ENCODE peak calls at places on chromosomes 1 and 21, in six cellular contexts. R, T, V, H, Y and C are unnamed samples.

GRCh38 chr1:28248273-28249012 is 10.9 kb upstream of the SESN2 start:
- DNase-seq in R (peak; percentile 82), T (peak; percentile 58), V (peak; percentile 91), H (peak; percentile 80), Y (peak; percentile 83), C (peak; percentile 68)

GRCh38 chr1:46188295-46189030 is 9.8 kb downstream of the POMGNT1 start:
- DNase-seq in R (no peak), T (no peak), V (no peak), H (no peak), Y (no peak), C (no peak)

GRCh38 chr1:1402081-1402900 is 3.2 kb upstream of the CCNL2 start:
- DNase-seq in R (peak; percentile 52), T (peak; percentile 51), V (no peak), H (peak; percentile 60), Y (no peak), C (peak; percentile 41)

GRCh38 chr21:18987515-18988026 is 584.0 kb upstream of the TMPRSS15 start:
- DNase-seq in R (no peak), T (no peak), V (no peak), H (no peak), Y (no peak), C (no peak)

GRCh38 chr1:81832573-81832972 is 31.8 kb downstream of the ADGRL2 start:
- DNase-seq in R (no peak), T (no peak), V (no peak), H (peak; percentile 75), Y (no peak), C (no peak)

GRCh38 chr21:32592929-32593502 is 7.7 kb upstream of the TCP10L start:
- DNase-seq in R (no peak), T (no peak), V (peak; percentile 34), H (no peak), Y (no peak), C (no peak)

GRCh38 chr1:26861889-26862371 is 1.0 kb upstream of the SFN start:
- DNase-seq in R (peak; percentile 78), T (no peak), V (no peak), H (no peak), Y (no peak), C (no peak)

GRCh38 chr1:5532811-5533210 is 459.4 kb downstream of the NPHP4 start:
- DNase-seq in R (no peak), T (no peak), V (no peak), H (no peak), Y (no peak), C (no peak)

GRCh38 chr1:45339694-45340558 is at the start of the genes MUTYH and TOE1:
- DNase-seq in R (peak; percentile 99), T (peak; percentile 82), V (peak; percentile 99), H (peak; percentile 86), Y (peak; percentile 93), C (peak; percentile 70)

GRCh38 chr1:11927866-11928592 is 1.8 kb upstream of the KIAA2013 start:
- DNase-seq in R (no peak), T (no peak), V (no peak), H (peak; percentile 40), Y (no peak), C (no peak)

GRCh38 chr1:227886993-227887696 is 60.6 kb downstream of the WNT9A start:
- DNase-seq in R (peak; percentile 86), T (no peak), V (peak; percentile 83), H (peak; percentile 45), Y (peak; percentile 81), C (peak; percentile 51)

GRCh38 chr1:64540265-64540791 is 70.4 kb downstream of the CACHD1 start:
- DNase-seq in R (no peak), T (no peak), V (no peak), H (no peak), Y (no peak), C (peak; percentile 81)

GRCh38 chr1:16387201-16388185 is 20.5 kb downstream of the SZRD1 start:
- DNase-seq in R (no peak), T (no peak), V (no peak), H (peak; percentile 30), Y (no peak), C (no peak)

GRCh38 chr1:110085666-110086065 is 15.2 kb upstream of the ALX3 start:
- DNase-seq in R (no peak), T (no peak), V (no peak), H (no peak), Y (no peak), C (no peak)

GRCh38 chr1:89360716-89361115 is 3.1 kb upstream of the GBP6 start:
- DNase-seq in R (no peak), T (no peak), V (no peak), H (no peak), Y (no peak), C (no peak)

GRCh38 chr1:89361681-89362080 is 2.2 kb upstream of the GBP6 start:
- DNase-seq in R (no peak), T (no peak), V (no peak), H (no peak), Y (no peak), C (no peak)

GRCh38 chr1:89356658-89357400 is 7.0 kb upstream of the GBP6 start:
- DNase-seq in R (no peak), T (no peak), V (no peak), H (peak; percentile 38), Y (no peak), C (no peak)

GRCh38 chr1:89354210-89354609 is 9.6 kb upstream of the GBP6 start:
- DNase-seq in R (no peak), T (no peak), V (no peak), H (no peak), Y (no peak), C (no peak)

DNA sequence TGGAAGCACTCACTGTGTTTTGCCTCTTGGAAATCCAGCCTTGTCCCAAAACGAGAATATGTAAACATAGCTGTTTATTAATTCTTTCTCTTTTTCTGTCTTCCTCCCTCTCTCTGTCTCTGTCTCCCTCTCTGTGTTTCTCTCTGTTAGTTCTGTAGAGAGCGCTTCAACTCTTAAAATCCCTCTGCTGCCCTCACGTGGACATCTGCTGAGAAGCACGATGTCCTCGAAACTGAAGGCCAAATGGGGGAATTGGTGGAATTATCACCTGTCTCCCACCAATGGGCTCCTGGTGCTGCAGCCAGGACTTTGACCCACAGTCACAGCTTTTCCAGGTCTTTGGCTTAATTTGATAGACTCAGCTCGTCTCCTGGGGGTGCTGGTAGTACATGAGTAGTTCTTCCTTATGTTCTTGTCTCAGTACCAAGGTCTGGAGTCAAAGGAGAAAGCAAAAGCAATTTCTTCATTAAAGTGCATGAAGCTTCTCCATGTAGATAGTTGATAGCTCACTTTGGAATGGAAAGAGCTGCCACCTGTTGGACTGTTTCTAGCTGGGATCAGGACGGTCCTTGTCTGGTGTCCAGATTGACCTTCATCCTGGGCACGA is 5.5 kb upstream of the GBP6 start:
- DNase-seq in R (peak; percentile 37), T (peak; percentile 19), V (peak; percentile 86), H (peak; percentile 65), Y (peak; percentile 82), C (peak; percentile 31)
- TF ChIP-seq CTCF in R (peak; percentile 78), T (peak; percentile 58), V (peak; percentile 87), H (peak; percentile 78), Y (peak; percentile 79), C (peak; percentile 77)

DNA sequence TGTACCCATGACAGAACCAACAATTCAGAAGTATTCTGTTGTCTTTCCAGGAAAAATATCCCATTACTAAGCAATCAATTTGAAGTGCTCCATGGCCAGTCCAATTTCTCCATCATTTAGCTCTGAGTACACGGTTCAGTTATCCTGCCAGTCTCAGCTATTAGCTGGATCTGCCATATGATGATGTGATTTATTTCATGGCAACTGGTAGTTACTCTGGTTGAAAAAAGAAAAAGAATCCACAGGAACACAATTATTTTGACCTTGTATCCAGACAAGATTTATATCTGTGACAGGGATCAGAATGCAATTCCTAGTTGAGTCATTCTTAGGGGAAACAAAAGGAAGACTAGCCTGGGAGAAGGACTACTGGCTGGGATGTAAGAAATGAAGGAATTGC is 70.6 kb upstream of the GORAB start:
- DNase-seq in R (no peak), T (no peak), V (no peak), H (peak; percentile 30), Y (no peak), C (no peak)
- H3K4me3 ChIP-seq in R (no peak overlapping the region), T (no peak overlapping the region), V (no peak overlapping the region), H (no peak overlapping the region), Y (no peak overlapping the region), C (no peak overlapping the region)

DNA sequence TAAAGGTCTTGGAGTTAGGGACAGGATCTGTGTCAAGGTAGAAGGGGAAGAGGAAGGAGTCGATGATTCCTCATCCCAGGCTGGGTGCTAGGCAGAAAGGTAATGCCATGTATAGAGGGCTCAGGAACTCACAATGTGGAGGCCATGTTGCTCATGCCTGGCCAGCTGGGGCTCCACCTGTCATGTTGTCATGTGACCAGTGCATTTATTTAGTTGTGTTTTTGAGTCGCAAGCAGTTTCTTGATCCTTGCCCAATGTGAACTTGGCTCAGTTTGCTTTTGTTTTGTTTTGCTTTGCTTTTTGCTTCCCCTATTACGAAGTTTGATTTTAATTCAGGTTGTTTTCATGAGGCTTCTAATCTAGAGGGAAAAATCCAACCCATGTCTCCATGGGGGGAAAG is 5.7 kb downstream of the CASQ2 start:
- DNase-seq in R (no peak), T (no peak), V (no peak), H (no peak), Y (no peak), C (no peak)
- TF ChIP-seq CTCF in R (no peak), T (no peak), V (no peak), H (no peak), Y (no peak), C (no peak)

GRCh38 chr1:244665771-244666217 is 12.9 kb downstream of the DESI2 start:
- DNase-seq in R (no peak), T (no peak), V (no peak), H (peak; percentile 45), Y (no peak), C (no peak)
- H3K4me3 ChIP-seq in R (no peak overlapping the region), T (no peak overlapping the region), V (no peak overlapping the region), H (no peak overlapping the region), Y (no peak overlapping the region), C (no peak overlapping the region)

DNA sequence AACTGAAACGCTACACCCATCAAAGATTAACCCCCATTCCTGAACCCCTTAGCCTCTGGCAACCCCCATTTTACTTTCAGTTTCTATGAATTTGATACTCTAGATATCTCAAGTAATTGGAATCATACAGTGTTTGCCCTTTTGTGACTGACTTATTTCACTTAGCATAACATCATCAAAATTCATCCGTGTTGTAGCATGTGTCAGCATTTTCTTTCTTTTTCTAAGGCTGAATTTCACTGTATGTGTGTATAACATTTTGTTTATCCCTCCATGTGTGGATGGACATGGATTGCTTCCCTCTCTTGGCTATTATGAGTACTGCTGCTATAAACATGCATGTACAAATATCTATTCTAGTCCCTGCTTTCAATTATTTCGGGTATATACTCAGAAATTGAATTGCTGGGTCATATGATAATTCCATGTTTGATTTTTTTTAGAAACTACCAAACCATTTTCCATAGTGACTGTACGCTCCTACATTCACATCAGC is 97.3 kb downstream of the MAP3K21 start:
- DNase-seq in R (no peak), T (no peak), V (no peak), H (no peak), Y (no peak), C (no peak)
- TF ChIP-seq CTCF in R (no peak), T (no peak), V (no peak), H (no peak), Y (no peak), C (no peak)